ENCODE peak calls at places on chromosomes 12 and 14, in four cellular contexts. N, D, O and M are unnamed samples.

GRCh38 chr12:103997277-103997900 is 31.7 kb downstream of the TDG start:
- DNase-seq in O (no peak), N (no peak), D (no peak), M (no peak)

GRCh38 chr12:47942327-47943230 is 20.8 kb upstream of the TMEM106C start:
- DNase-seq in D (peak; percentile 25), N (no peak), O (no peak), M (no peak)

GRCh38 chr12:19846561-19846960 is 407.3 kb downstream of the AEBP2 start:
- DNase-seq in O (peak; percentile 26), D (no peak), N (no peak), M (no peak)

GRCh38 chr12:119115296-119115905 is 63.3 kb upstream of the HSPB8 start:
- DNase-seq in N (no peak), D (no peak), O (peak; percentile 43), M (no peak)

GRCh38 chr14:59570122-59570521 is 6.5 kb downstream of the CCDC175 start:
- DNase-seq in D (no peak), N (no peak), O (no peak), M (no peak)

GRCh38 chr12:85147331-85147730 is 111.2 kb downstream of the LRRIQ1 start:
- DNase-seq in D (no peak), O (no peak), N (no peak), M (no peak)

GRCh38 chr12:67442347-67442841 is 173.2 kb downstream of the CAND1 start:
- DNase-seq in N (peak; percentile 47), O (no peak), D (no peak), M (no peak)

GRCh38 chr12:6074979-6075585 is 49.4 kb downstream of the VWF start:
- DNase-seq in O (peak; percentile 49), D (no peak), N (peak; percentile 63), M (no peak)

GRCh38 chr14:99619873-99620834 is 16.1 kb upstream of the CCDC85C start:
- DNase-seq in D (no peak), N (no peak), O (peak; percentile 89), M (no peak)

GRCh38 chr12:51065530-51065929 is 17.4 kb downstream of the LETMD1 start:
- DNase-seq in O (no peak), D (no peak), N (no peak), M (no peak)

GRCh38 chr12:2095878-2096277 is 43.1 kb downstream of the CACNA1C start:
- DNase-seq in N (no peak), D (no peak), O (no peak), M (no peak)

GRCh38 chr12:89756638-89757321 is 48.1 kb upstream of the ATP2B1 start:
- DNase-seq in N (no peak), D (no peak), O (peak; percentile 72), M (peak; percentile 0)

GRCh38 chr14:66403183-66403582 is 83.0 kb upstream of the CCDC196 start:
- DNase-seq in D (no peak), N (no peak), O (peak; percentile 27), M (no peak)

GRCh38 chr12:17017402-17017801 is 411.4 kb upstream of the LMO3 start:
- DNase-seq in N (no peak), O (no peak), D (no peak), M (no peak)

GRCh38 chr14:20143911-20144310 is 5.3 kb downstream of the OR4N5 start:
- DNase-seq in D (no peak), O (no peak), N (no peak), M (no peak)

GRCh38 chr14:30382221-30382620 is 176.7 kb upstream of the G2E3 start:
- DNase-seq in N (no peak), O (no peak), D (no peak), M (no peak)

GRCh38 chr14:33987565-33988080 is 36.7 kb upstream of the EGLN3 start:
- DNase-seq in D (no peak), N (no peak), O (no peak), M (no peak)

GRCh38 chr12:40569626-40570179 is 122.5 kb upstream of the CNTN1 start:
- DNase-seq in D (no peak), O (no peak), N (no peak), M (no peak)

GRCh38 chr12:58419905-58420304 is 478.5 kb downstream of the ATP23 start:
- DNase-seq in O (peak; percentile 18), D (no peak), N (no peak), M (no peak)